ENCODE peak calls at places on chromosomes 11 and 22, in seven cellular contexts. W, Q, F, Z, Y, E and C are unnamed samples.

GRCh38 chr11:102323542-102324261 is 6.4 kb downstream of the BIRC3 start:
- DNase-seq in W (peak), Z (peak), Y (peak), Q (peak), E (no peak), F (no peak), C (no peak)

GRCh38 chr11:77669848-77670511 is 32.4 kb upstream of the CLNS1A start:
- DNase-seq in F (no peak), W (peak), E (no peak), Y (no peak), Z (peak), Q (peak), C (no peak)

GRCh38 chr11:78295991-78296930 is 107.5 kb downstream of the USP35 start:
- DNase-seq in F (no peak), Y (no peak), Z (no peak), Q (no peak), W (no peak), E (no peak), C (no peak)

GRCh38 chr11:108916935-108917334 is 252.1 kb downstream of the DDX10 start:
- DNase-seq in W (no peak), F (no peak), E (no peak), Q (no peak), Z (no peak), Y (no peak), C (no peak)

GRCh38 chr11:116215471-116216113 is 557.2 kb downstream of the BUD13 start:
- DNase-seq in W (no peak), F (peak), Q (peak), Y (no peak), Z (no peak), E (no peak), C (no peak)

GRCh38 chr11:67455054-67455453 is at the start of gene CABP4:
- DNase-seq in Z (no peak), F (no peak), E (no peak), Q (no peak), W (no peak), Y (no peak), C (no peak)

GRCh38 chr22:29553391-29554224 is at the start of gene THOC5:
- DNase-seq in Z (peak), E (peak), W (peak), Y (peak), F (peak), Q (peak), C (peak)

GRCh38 chr11:82792822-82793569 is 59.3 kb upstream of the FAM181B start:
- DNase-seq in Y (no peak), E (no peak), Q (no peak), W (no peak), F (no peak), Z (no peak), C (no peak)

GRCh38 chr22:33919591-33920501 is at the start of gene LARGE1:
- DNase-seq in F (peak), W (peak), Y (no peak), Z (peak), Q (no peak), E (peak), C (no peak)

GRCh38 chr22:19378362-19378711 is 53.2 kb downstream of the HIRA start:
- DNase-seq in E (no peak), Z (no peak), F (peak), W (no peak), Y (no peak), Q (no peak), C (peak)

GRCh38 chr11:32090774-32091370 is at the start of gene RCN1:
- DNase-seq in Z (peak), F (peak), Y (peak), E (peak), W (peak), Q (peak), C (peak)

GRCh38 chr11:88790179-88790578 is 275.6 kb downstream of the GRM5 start:
- DNase-seq in Y (no peak), W (no peak), Z (no peak), Q (no peak), E (no peak), F (no peak), C (no peak)

GRCh38 chr11:40219401-40219800 is 1240.1 kb downstream of the LRRC4C start:
- DNase-seq in Y (no peak), Q (no peak), F (no peak), Z (no peak), W (no peak), E (no peak), C (no peak)

GRCh38 chr11:3867209-3868071 is 12.0 kb downstream of the STIM1 start:
- DNase-seq in Q (peak), Y (no peak), W (peak), Z (peak), F (no peak), E (peak), C (no peak)

GRCh38 chr22:40156001-40156516 is 21.7 kb upstream of the TNRC6B start:
- DNase-seq in Y (no peak), W (peak), E (no peak), Z (peak), Q (peak), F (peak), C (peak)

GRCh38 chr11:596374-596773 is 19.4 kb downstream of the IRF7 start:
- DNase-seq in E (no peak), Y (no peak), Z (no peak), W (no peak), F (no peak), Q (no peak), C (no peak)

GRCh38 chr11:748007-748359 is 719 bp downstream of the TALDO1 start:
- DNase-seq in W (no peak), Y (no peak), Z (peak), E (no peak), Q (no peak), F (no peak), C (no peak)

GRCh38 chr11:129658558-129658882 is 157.1 kb upstream of the TMEM45B start:
- DNase-seq in E (no peak), Y (no peak), Z (no peak), Q (no peak), W (no peak), F (no peak), C (no peak)

GRCh38 chr11:132008226-132008625 is 637.8 kb downstream of the NTM start:
- DNase-seq in Z (no peak), Y (no peak), F (no peak), W (no peak), Q (no peak), E (no peak), C (no peak)

GRCh38 chr11:82978422-82979099 is 77.0 kb downstream of the DDIAS start:
- DNase-seq in Z (peak), W (peak), F (no peak), Y (peak), E (no peak), Q (peak), C (no peak)

GRCh38 chr22:25673721-25674120 is 68.3 kb upstream of the MYO18B start:
- DNase-seq in Z (no peak), F (no peak), E (no peak), W (no peak), Y (no peak), Q (no peak), C (no peak)

GRCh38 chr22:39220450-39220849 is 24.3 kb downstream of the PDGFB start:
- DNase-seq in Y (no peak), F (no peak), Z (no peak), W (no peak), E (no peak), Q (no peak), C (peak)

GRCh38 chr22:24216541-24217209 is 28.2 kb downstream of the GGT5 start:
- DNase-seq in W (no peak), E (no peak), Y (no peak), Z (no peak), F (no peak), Q (no peak), C (no peak)

GRCh38 chr11:8219257-8220021 is 44.2 kb downstream of the LMO1 start:
- DNase-seq in W (peak), F (peak), E (no peak), Z (peak), Q (peak), Y (peak), C (no peak)

GRCh38 chr11:131253142-131253884 is 117.1 kb upstream of the NTM start:
- DNase-seq in Y (no peak), W (no peak), F (no peak), Z (no peak), Q (no peak), E (no peak), C (no peak)

GRCh38 chr11:12685229-12685628 is 11.0 kb downstream of the TEAD1 start:
- DNase-seq in E (no peak), F (no peak), Y (no peak), Q (no peak), W (no peak), Z (no peak), C (no peak)

GRCh38 chr11:134398079-134398444 is 14.0 kb downstream of the B3GAT1 start:
- DNase-seq in Y (no peak), E (no peak), W (no peak), Q (no peak), Z (no peak), F (no peak), C (no peak)

GRCh38 chr11:11980841-11981308 is 27.6 kb downstream of the DKK3 start:
- DNase-seq in Y (no peak), Z (peak), W (no peak), Q (no peak), F (no peak), E (no peak), C (no peak)

GRCh38 chr11:133785795-133786194 is 59.5 kb downstream of the SPATA19 start:
- DNase-seq in Y (no peak), Q (no peak), F (no peak), E (no peak), Z (no peak), W (no peak), C (no peak)

GRCh38 chr11:19674420-19674819 is 38.2 kb upstream of the NAV2 start:
- DNase-seq in Y (no peak), W (no peak), Q (peak), F (no peak), E (no peak), Z (no peak), C (no peak)

GRCh38 chr11:85823816-85824215 is 12.9 kb upstream of the SYTL2 start:
- DNase-seq in Y (no peak), W (no peak), E (no peak), F (peak), Z (no peak), Q (no peak), C (no peak)

GRCh38 chr11:123330471-123330870 is 99.6 kb upstream of the GRAMD1B start:
- DNase-seq in E (no peak), W (no peak), F (no peak), Y (no peak), Z (no peak), Q (no peak), C (no peak)

GRCh38 chr11:10305964-10306918 is 1.4 kb downstream of the ADM start:
- DNase-seq in Z (peak), F (peak), E (peak), Q (no peak), W (no peak), Y (no peak), C (no peak)

DNA sequence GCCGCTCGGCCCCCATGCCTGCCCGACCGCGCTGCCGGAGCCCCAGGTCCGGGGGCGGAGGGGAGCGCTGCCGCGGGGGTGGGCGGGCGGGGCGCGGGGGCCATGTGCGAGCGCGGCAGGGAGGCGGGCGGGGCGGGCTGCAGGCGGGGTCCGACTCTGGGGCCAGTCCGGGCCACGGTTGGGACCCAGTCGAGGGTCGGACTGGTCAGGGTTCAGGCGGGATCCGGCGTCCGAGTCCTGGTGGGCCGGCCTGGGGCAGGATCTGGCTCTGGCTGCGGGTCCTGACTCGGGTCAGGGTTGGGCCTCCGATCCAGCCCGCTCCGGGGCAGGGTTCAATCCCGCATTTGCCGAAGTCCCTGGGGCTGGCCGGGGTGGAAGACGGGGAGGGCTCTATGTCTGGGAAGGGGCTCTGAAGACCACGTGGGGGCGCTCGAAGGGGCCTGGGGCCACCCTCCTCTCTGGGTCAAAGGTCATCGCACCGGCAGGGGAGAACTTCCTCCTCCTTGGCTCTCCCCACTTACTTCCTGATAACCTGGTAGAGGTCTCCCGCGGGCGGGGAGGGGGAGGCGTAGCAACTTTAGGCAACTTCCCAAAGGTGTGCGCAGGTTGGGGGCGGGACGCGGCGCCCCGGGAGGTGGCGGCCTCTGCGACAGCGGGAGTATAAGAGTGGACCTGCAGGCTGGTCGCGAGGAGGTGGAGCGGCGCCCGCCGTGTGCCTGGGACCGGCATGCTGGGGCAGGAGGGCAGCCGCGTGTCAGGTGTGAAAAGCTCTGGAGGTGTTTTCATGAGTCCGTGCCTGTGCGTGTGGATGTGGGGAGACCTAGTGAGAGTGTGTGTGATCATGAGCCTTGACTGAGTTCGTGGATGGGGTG is 603 bp downstream of the ESRRA start:
- DNase-seq in Y (no peak), Q (peak), E (peak), W (peak), F (peak), Z (peak), C (peak)
- TF ChIP-seq CTCF in Y (peak), Q (peak), E (peak), W (no peak), F (peak), Z (peak), C (peak)

DNA sequence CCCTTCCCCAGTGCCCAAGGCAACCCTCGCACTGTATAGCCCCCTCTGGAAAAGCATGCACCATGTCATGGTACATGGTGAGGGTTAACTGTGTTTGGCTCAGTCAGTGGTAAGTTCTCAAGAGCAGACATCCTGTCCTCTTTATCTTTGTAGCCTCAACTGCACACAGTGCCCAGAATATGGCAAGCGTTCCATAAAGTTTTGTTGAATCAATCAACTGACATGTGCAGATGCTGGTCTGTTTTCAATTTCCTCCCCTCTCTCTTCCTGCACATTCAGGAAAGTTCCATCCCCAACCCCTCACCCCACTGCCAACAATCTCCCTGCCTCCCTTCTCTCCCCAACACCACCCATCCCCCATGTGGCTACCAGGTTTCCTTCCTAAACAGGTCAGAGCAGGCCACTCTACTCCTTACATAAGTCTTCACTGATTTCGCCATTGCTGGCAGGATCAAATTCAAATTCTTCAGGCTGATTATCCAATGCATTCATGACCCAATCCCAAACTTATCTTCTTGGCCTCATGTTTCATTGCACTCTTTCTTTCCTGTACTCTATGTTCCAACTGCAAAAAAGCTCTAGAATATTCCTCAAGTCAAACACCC is 15.5 kb upstream of the TMPRSS5 start:
- DNase-seq in F (no peak), Q (peak), E (no peak), W (peak), Z (peak), Y (no peak), C (no peak)
- H3K4me3 ChIP-seq in F (no peak), Q (no peak), E (no peak), W (no peak), Z (no peak), Y (no peak), C (no peak)

DNA sequence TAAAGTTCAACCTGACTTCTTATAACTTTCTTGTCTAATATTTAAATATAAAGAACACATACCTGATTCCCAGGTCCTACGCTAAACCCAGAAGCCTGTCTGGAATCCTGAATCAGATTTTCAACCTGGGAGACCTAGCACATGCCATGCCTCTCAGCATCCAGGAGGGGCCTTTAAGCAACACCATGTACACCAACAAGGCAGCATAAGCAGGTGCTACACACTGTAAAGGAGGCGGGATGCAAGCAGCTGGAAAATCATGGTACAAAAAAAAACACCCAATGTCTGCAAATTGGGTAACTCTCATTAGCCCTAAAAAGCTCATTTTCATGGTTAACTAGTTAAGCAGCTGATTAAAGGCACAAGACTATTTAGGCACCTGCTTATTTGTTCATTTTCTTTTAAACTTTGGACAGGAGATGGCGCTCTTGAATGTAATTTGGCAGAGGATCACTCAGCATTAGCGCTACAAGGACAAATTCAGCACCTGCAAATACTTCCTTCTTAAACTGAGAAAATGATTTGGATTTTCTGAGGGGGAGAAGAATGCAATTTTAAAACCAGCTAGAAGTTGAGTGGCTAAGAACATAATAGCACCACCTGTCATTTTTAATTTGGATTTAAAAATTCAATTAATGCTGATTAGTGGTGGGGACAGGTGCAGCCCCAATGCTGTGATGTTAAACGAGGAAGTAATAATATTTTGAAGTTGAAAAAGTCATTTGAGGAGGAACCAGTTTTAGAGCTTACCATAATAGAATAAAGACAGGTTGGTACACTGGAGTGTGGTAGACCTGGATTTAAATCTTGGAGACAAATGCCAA is 104.0 kb downstream of the FAR1 start:
- DNase-seq in E (no peak), Q (peak), Z (peak), Y (peak), W (peak), F (no peak), C (no peak)
- TF ChIP-seq CTCF in E (peak), Q (peak), Z (peak), Y (peak), W (peak), F (peak), C (peak)

GRCh38 chr11:14620027-14620511 is 23.5 kb upstream of the PDE3B start:
- DNase-seq in Z (peak), Q (no peak), F (peak), E (no peak), W (peak), Y (no peak), C (no peak)

GRCh38 chr11:14625804-14626203 is 17.8 kb upstream of the PDE3B start:
- DNase-seq in E (no peak), W (no peak), Z (no peak), Y (no peak), F (no peak), Q (no peak), C (no peak)

GRCh38 chr11:14619580-14619979 is 24.0 kb upstream of the PDE3B start:
- DNase-seq in Q (peak), E (no peak), F (no peak), W (no peak), Y (no peak), Z (no peak), C (no peak)

GRCh38 chr11:14622241-14622954 is 21.2 kb upstream of the PDE3B start:
- DNase-seq in W (no peak), Z (no peak), F (no peak), Y (no peak), Q (no peak), E (no peak), C (no peak)

GRCh38 chr11:14623036-14623435 is 20.6 kb upstream of the PDE3B start:
- DNase-seq in Q (no peak), Z (no peak), F (no peak), E (no peak), Y (no peak), W (no peak), C (no peak)
- H3K4me3 ChIP-seq in Q (no peak), Z (no peak), F (no peak), E (no peak), Y (no peak), W (no peak), C (no peak)

DNA sequence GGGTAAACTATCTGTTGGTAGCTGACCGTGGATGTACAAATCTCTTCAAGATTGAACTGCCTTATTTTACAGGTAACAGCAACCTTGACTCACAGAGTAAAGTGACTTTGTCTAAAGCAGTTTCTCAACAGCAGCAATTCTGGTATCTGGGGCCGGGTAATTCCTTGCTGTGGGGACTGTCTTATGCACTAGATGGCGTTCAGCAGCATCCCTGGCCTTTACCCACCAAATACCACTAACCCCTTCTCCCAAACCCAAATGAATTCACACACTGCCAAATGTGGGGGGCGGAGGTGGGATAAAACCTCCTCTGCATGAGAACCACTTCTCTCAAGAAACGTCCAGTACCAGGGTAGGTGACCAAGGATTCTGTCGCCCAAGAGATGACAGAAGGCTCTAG is 1.7 kb upstream of the INCENP start:
- DNase-seq in Q (peak), Y (no peak), E (no peak), W (peak), F (no peak), Z (no peak), C (no peak)
- TF ChIP-seq CTCF in Q (no peak), Y (peak), E (no peak), W (peak), F (no peak), Z (peak), C (peak)